ENCODE peak calls at places on chromosome 4, in six cellular contexts. P, W, H, A, B and Q are unnamed samples.

GRCh38 chr4:80963051-80963450 is 67.5 kb upstream of the BMP3 start:
- DNase-seq in H (peak; percentile 6), B (no peak), W (no peak), A (no peak), P (no peak), Q (no peak)

GRCh38 chr4:2646386-2647149 is 109.6 kb downstream of the TNIP2 start:
- DNase-seq in W (peak; percentile 61), A (no peak), P (peak; percentile 37), H (no peak), B (no peak), Q (no peak)

GRCh38 chr4:16916719-16917337 is 18.4 kb upstream of the LDB2 start:
- DNase-seq in W (peak; percentile 81), B (peak; percentile 77), H (peak; percentile 63), A (no peak), P (peak; percentile 56), Q (no peak)

GRCh38 chr4:152156448-152156847 is 379.4 kb downstream of the FBXW7 start:
- DNase-seq in P (no peak), W (no peak), B (no peak), H (no peak), A (peak; percentile 47), Q (no peak)

GRCh38 chr4:186260117-186260503 is 5.9 kb upstream of the F11 start:
- DNase-seq in W (no peak), H (no peak), B (no peak), A (no peak), P (no peak), Q (no peak)

GRCh38 chr4:182212211-182212761 is 30.9 kb upstream of the TENM3 start:
- DNase-seq in P (no peak), A (no peak), H (no peak), W (no peak), B (no peak), Q (no peak)

GRCh38 chr4:109820563-109820962 is 5.0 kb downstream of the GAR1 start:
- DNase-seq in P (no peak), B (no peak), A (no peak), H (no peak), W (no peak), Q (no peak)

GRCh38 chr4:118816538-118817177 is 19.3 kb downstream of the SEC24D start:
- DNase-seq in P (no peak), B (no peak), W (no peak), H (no peak), A (no peak), Q (no peak)

GRCh38 chr4:112270643-112271484 is 14.8 kb downstream of the TIFA start:
- DNase-seq in P (no peak), H (no peak), W (no peak), A (no peak), B (no peak), Q (no peak)

GRCh38 chr4:168832746-168833575 is 177.1 kb downstream of the CBR4 start:
- DNase-seq in W (peak; percentile 76), A (peak; percentile 51), H (no peak), B (peak; percentile 27), P (peak; percentile 50), Q (peak; percentile 59)

GRCh38 chr4:189463734-189464133 is 476.9 kb upstream of the FRG1 start:
- DNase-seq in H (no peak), W (no peak), B (no peak), A (no peak), P (no peak), Q (no peak)

GRCh38 chr4:159018062-159018629 is 84.7 kb upstream of the RAPGEF2 start:
- DNase-seq in H (no peak), P (peak; percentile 52), B (no peak), W (no peak), A (no peak), Q (no peak)

GRCh38 chr4:83282049-83282535 is 2.5 kb downstream of the COQ2 start:
- DNase-seq in W (no peak), B (peak; percentile 30), H (peak; percentile 52), A (no peak), P (peak; percentile 75), Q (no peak)

DNA sequence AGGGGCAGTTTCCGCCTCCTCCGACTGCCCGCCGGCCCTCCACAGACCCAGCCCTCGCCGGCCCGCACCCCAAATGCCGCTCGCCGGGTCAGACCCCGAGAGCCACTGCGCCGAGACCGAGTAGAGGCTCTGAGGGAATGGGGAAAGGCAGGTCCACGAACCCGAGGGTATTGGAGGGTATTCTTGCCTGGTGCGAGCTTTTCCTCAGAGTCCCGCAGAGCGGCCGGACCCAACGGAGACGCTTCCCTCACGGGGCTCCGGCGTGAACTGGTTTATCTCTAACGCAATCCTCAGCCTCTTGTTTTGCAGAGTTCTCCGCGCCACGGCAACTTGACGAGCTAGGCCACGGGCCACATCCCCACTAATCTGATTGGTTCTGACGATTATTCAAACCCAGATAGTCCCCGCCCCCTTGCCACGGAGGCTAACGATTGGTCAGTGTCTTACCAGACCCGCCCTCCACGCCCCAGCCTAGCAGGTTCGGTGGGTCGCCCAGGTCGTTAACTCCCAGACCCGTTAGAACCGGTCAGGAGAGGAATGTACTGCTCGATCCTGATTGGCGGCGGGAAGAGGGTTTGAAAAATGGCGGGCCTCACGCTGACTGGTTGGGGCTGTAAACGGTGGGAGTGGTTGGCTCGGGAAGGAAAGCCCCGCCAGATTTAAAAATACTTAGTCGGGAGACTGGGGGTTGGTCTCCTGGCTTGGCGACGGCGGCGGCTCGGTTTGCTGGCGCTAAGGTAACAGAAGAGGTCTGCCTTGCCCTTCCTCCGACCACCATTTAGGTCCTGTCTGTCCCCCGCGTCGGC is at the start of gene HMGB2:
- DNase-seq in W (peak; percentile 99), B (peak; percentile 100), A (peak; percentile 100), H (peak; percentile 99), P (peak; percentile 100), Q (peak; percentile 100)
- TF ChIP-seq POLR2A in W (peak; percentile 90), B (no peak), A (peak; percentile 98), H (peak; percentile 80), P (peak; percentile 96), Q (peak; percentile 96)

GRCh38 chr4:76305971-76306881 is at the start of gene STBD1:
- DNase-seq in A (peak; percentile 91), B (peak; percentile 77), W (peak; percentile 91), H (peak; percentile 69), P (peak; percentile 85), Q (peak; percentile 74)
- TF ChIP-seq POLR2A in A (peak; percentile 61), B (no peak), W (no peak), H (peak; percentile 41), P (peak; percentile 70), Q (no peak)

DNA sequence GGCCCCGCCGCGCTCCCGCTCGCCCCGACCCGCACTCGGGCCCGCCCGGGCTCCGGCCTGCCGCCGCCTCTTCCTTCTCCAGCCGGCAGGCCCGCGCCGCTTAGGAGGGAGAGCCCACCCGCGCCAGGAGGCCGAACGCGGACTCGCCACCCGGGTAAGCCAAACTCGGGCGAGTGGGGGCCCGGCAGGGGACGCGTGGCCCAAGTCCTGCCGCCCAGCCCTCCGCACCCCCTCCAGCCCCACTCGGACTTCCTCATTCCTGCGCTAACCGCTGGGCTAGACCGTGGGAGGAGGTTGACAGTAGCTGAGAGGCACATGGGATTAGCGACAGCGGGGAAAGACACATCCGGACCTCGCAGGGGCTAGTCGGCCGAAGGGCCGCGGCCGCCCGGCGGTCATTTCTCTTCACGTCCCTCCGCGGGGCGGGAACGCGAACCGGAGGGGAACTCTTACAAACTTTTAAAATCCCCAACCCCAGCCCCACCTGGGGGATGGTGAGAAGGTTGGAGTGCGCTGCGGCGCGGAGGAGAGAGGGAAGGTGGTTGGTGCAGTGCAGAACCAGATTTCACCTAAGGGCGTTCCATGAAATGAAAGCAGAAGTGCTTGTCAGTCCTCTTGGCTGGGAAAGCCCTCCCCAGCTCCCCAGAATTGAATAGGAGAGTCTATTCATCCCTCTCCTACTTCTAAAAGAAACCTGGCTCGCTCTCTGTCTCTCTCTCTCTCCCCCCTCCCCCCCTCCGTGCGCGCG is 650 bp downstream of the NFKB1 start:
- DNase-seq in B (peak; percentile 81), W (peak; percentile 94), A (peak; percentile 82), P (peak; percentile 89), H (peak; percentile 83), Q (peak; percentile 77)
- TF ChIP-seq POLR2A in B (no peak), W (no peak), A (no peak), P (peak; percentile 44), H (peak; percentile 44), Q (peak; percentile 48)

GRCh38 chr4:1027916-1028240 is 16.5 kb downstream of the FGFRL1 start:
- DNase-seq in H (no peak), A (no peak), W (no peak), B (no peak), P (no peak), Q (no peak)
- TF ChIP-seq POLR2A in H (no peak), A (no peak), W (no peak), B (no peak), P (no peak), Q (no peak)